ENCODE peak calls at places on chromosomes 11 and 22, in seven cellular contexts. R is body of pancreas, P is astrocyte, G is IMR-90, N is left ventricle myocardium inferior, J is hepatocyte, Y is colonic mucosa. W is an unnamed sample.
A peak's percentile ranks its signal among the peaks of the same experiment; 100 is the strongest.

GRCh38 chr11:125943661-125944349 is 2.0 kb upstream of the VSIG10L2 start:
- DNase-seq in R (no peak), P (no peak), G (no peak), N (no peak), J (no peak), Y (no peak), W (no peak)

GRCh38 chr11:76159303-76159937 is 46.9 kb downstream of the WNT11 start:
- DNase-seq in R (no peak), P (no peak), G (no peak), N (no peak), J (no peak), Y (no peak), W (no peak)

GRCh38 chr22:38136607-38137006 is 26.1 kb upstream of the BAIAP2L2 start:
- DNase-seq in R (no peak), P (no peak), G (no peak), N (no peak), J (no peak), Y (no peak), W (no peak)

GRCh38 chr22:24584871-24585411 is 7.9 kb downstream of the LRRC75B start:
- DNase-seq in R (no peak), P (no peak), G (no peak), N (no peak), J (no peak), Y (no peak), W (no peak)

GRCh38 chr22:36860821-36861659 is at the start of gene NCF4:
- DNase-seq in R (peak; percentile 84), P (no peak), G (no peak), N (peak; percentile 64), J (no peak), Y (peak; percentile 63), W (peak; percentile 38)

GRCh38 chr22:17369553-17370035 is 334 bp downstream of the CECR2 start:
- DNase-seq in R (peak; percentile 33), P (no peak), G (no peak), N (peak; percentile 38), J (peak; percentile 75), Y (no peak), W (no peak)

GRCh38 chr22:49569286-49570031 is 258.2 kb downstream of the BRD1 start:
- DNase-seq in R (no peak), P (no peak), G (no peak), N (no peak), J (no peak), Y (no peak), W (no peak)

GRCh38 chr11:13962562-13963168 is at the start of gene SPON1:
- DNase-seq in R (peak; percentile 44), P (peak; percentile 15), G (peak; percentile 15), N (peak; percentile 46), J (peak; percentile 84), Y (peak; percentile 65), W (peak; percentile 51)

GRCh38 chr11:68193018-68193417 is 20.1 kb downstream of the KMT5B start:
- DNase-seq in R (no peak), P (no peak), G (no peak), N (no peak), J (no peak), Y (no peak), W (no peak)

GRCh38 chr11:9905562-9905961 is 241.7 kb downstream of the SWAP70 start:
- DNase-seq in R (no peak), P (no peak), G (no peak), N (no peak), J (no peak), Y (no peak), W (no peak)

GRCh38 chr11:103877221-103877620 is 159.2 kb upstream of the DDI1 start:
- DNase-seq in R (no peak), P (no peak), G (peak; percentile 16), N (no peak), J (peak; percentile 13), Y (no peak), W (no peak)

GRCh38 chr11:1478544-1478943 is 8.0 kb downstream of the MOB2 start:
- DNase-seq in R (no peak), P (no peak), G (no peak), N (peak; percentile 22), J (no peak), Y (no peak), W (no peak)
- H3K27ac ChIP-seq in R (no peak overlapping the region), P (no peak overlapping the region), G (no peak overlapping the region), N (no peak overlapping the region), J (no peak overlapping the region), Y (no peak overlapping the region), W (no peak overlapping the region)

GRCh38 chr11:73956876-73957653 is 6.2 kb downstream of the DNAJB13 start:
- DNase-seq in R (no peak), P (no peak), G (no peak), N (no peak), J (no peak), Y (no peak), W (no peak)
- H3K4me3 ChIP-seq in R (no peak overlapping the region), P (no peak overlapping the region), G (no peak overlapping the region), N (no peak overlapping the region), J (no peak overlapping the region), Y (no peak overlapping the region), W (no peak overlapping the region)

GRCh38 chr11:107591098-107591445 is at the start of gene ELMOD1:
- DNase-seq in R (peak; percentile 17), P (peak; percentile 10), G (peak; percentile 23), N (peak; percentile 54), J (peak; percentile 78), Y (peak; percentile 29), W (peak; percentile 28)
- H3K27me3 ChIP-seq in R (peaks cover 11% of the 10 kb centered on the region), P (peaks cover 53% of the 10 kb centered on the region), G (peaks cover 37% of the 10 kb centered on the region), N (peaks cover 98% of the 10 kb centered on the region), J (peaks cover 79% of the 10 kb centered on the region), Y (peaks cover 32% of the 10 kb centered on the region), W (no peaks in the 10 kb centered on the region)

GRCh38 chr11:32438346-32438882 is 3.1 kb upstream of the WT1 start:
- DNase-seq in R (no peak), P (no peak), G (no peak), N (no peak), J (no peak), Y (no peak), W (no peak)
- H3K27ac ChIP-seq in R (no peak overlapping the region), P (no peak overlapping the region), G (no peak overlapping the region), N (no peak overlapping the region), J (no peak overlapping the region), Y (no peak overlapping the region), W (no peak overlapping the region)

DNA sequence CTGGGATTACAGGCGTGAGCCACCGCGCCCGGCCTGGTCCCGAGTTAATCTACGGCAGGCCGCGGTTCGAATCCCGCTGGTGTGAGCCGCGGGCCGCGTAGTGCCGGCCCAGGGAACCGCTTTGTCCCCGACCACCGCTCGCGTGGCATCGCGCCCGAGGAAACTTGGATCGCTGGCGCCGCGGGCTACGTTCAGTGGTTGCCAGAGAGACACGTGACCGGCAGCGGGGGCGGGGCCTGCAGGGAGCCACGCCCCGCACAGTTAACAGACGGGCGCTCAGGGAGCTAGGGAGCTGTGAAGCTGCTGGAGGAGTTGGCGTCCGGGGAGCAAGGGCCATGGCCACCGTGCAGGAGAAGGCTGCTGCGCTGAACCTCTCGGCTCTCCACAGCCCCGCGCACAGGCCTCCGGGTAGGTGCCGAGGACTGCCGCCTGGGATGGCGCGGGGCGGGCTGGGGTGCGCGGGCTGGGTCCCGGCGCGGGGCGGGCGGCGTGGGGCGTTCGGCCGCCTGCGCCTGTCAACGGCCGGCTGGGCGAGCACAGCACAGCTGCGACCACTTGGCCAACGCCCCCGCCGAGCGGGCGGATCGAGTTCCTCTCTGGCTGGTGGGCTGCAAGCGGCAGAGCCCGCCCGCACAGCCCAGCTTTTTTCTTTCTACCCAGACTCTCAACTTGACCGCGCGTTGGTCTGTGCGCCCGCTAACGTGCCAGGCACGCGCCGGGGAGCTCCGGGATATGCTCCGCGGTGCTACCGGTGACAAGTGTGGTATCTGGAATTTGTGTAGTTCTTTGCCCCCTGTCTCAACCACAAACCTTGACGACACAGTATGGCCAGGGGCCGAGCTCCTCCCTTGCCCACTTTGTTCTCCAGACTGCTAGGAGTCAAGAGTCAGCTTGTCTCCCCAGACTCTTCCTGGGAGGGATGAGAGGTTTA is at the start of gene DEPDC7:
- DNase-seq in R (peak; percentile 94), P (peak; percentile 72), G (peak; percentile 82), N (peak; percentile 84), J (peak; percentile 93), Y (peak; percentile 95), W (peak; percentile 91)
- H3K4me3 ChIP-seq in R (no peak within 1 kb of the TSS), P (peak within 1 kb of the TSS; percentile 68), G (peak within 1 kb of the TSS; percentile 66), N (peak within 1 kb of the TSS; percentile 69), J (peak within 1 kb of the TSS; percentile 61), Y (peak within 1 kb of the TSS; percentile 44), W (peak within 1 kb of the TSS; percentile 64)

GRCh38 chr11:35138058-35138457 is 913 bp upstream of the CD44 start:
- DNase-seq in R (no peak), P (peak; percentile 66), G (no peak), N (no peak), J (no peak), Y (no peak), W (no peak)
- H3K27me3 ChIP-seq in R (no peaks in the 10 kb centered on the region), P (no peaks in the 10 kb centered on the region), G (no peaks in the 10 kb centered on the region), N (peaks cover 18% of the 10 kb centered on the region), J (peaks cover 39% of the 10 kb centered on the region), Y (no peaks in the 10 kb centered on the region), W (peaks cover 38% of the 10 kb centered on the region)